ENCODE peak calls at places on chromosomes 3 and 15, in ten cellular contexts. S, U, N, Q, I, Z, C, F, B and X are unnamed samples.

GRCh38 chr15:74988007-74988800 is 7.2 kb upstream of the SCAMP5 start:
- DNase-seq in S (peak), U (peak), N (peak), Q (peak), I (no peak), Z (no peak), C (no peak), F (no peak), B (peak), X (no peak)

GRCh38 chr3:187610926-187611545 is 59.2 kb downstream of the SST start:
- DNase-seq in S (no peak), U (no peak), N (no peak), Q (no peak), I (no peak), Z (peak), C (no peak), F (no peak), B (no peak), X (peak)

GRCh38 chr3:14366233-14366632 is 36.2 kb upstream of the SLC6A6 start:
- DNase-seq in S (no peak), U (no peak), N (no peak), Q (no peak), I (no peak), Z (no peak), C (no peak), F (no peak), B (no peak), X (no peak)

GRCh38 chr3:14768881-14769280 is 49.9 kb upstream of the FGD5 start:
- DNase-seq in S (no peak), U (no peak), N (no peak), Q (no peak), I (no peak), Z (no peak), C (no peak), F (no peak), B (no peak), X (no peak)

GRCh38 chr15:82044373-82045178 is 1.2 kb downstream of the MEX3B start:
- DNase-seq in S (peak), U (peak), N (peak), Q (peak), I (peak), Z (no peak), C (peak), F (peak), B (peak), X (peak)

GRCh38 chr3:138381950-138382715 is 33.8 kb downstream of the MRAS start:
- DNase-seq in S (no peak), U (peak), N (peak), Q (peak), I (peak), Z (no peak), C (no peak), F (peak), B (no peak), X (peak)

GRCh38 chr3:148389916-148390315 is 307.8 kb upstream of the AGTR1 start:
- DNase-seq in S (no peak), U (peak), N (no peak), Q (no peak), I (peak), Z (no peak), C (no peak), F (no peak), B (no peak), X (no peak)

GRCh38 chr3:186821429-186822367 is 15.4 kb upstream of the RFC4 start:
- DNase-seq in S (peak), U (peak), N (no peak), Q (no peak), I (peak), Z (no peak), C (no peak), F (no peak), B (peak), X (no peak)

GRCh38 chr15:69509131-69509530 is 56.5 kb downstream of the RPLP1 start:
- DNase-seq in S (no peak), U (no peak), N (no peak), Q (no peak), I (no peak), Z (no peak), C (no peak), F (peak), B (no peak), X (no peak)

GRCh38 chr3:35946121-35946856 is 307.0 kb downstream of the ARPP21 start:
- DNase-seq in S (peak), U (peak), N (no peak), Q (no peak), I (no peak), Z (no peak), C (no peak), F (no peak), B (no peak), X (no peak)
- TF ChIP-seq CTCF in S (peak), U (peak), N (no peak), Q (no peak), I (no peak), Z (peak), C (peak), F (peak), B (peak), X (peak)

GRCh38 chr3:39064646-39065045 is 12.8 kb downstream of the WDR48 start:
- DNase-seq in S (no peak), U (no peak), N (no peak), Q (no peak), I (peak), Z (no peak), C (no peak), F (no peak), B (no peak), X (no peak)

GRCh38 chr3:39067286-39067685 is 15.5 kb downstream of the WDR48 start:
- DNase-seq in S (no peak), U (no peak), N (no peak), Q (peak), I (no peak), Z (no peak), C (no peak), F (peak), B (no peak), X (no peak)

GRCh38 chr3:39062180-39062579 is 10.4 kb downstream of the WDR48 start:
- DNase-seq in S (no peak), U (no peak), N (no peak), Q (no peak), I (no peak), Z (no peak), C (no peak), F (no peak), B (no peak), X (no peak)

GRCh38 chr3:39063143-39063542 is 11.3 kb downstream of the WDR48 start:
- DNase-seq in S (no peak), U (no peak), N (no peak), Q (no peak), I (no peak), Z (no peak), C (no peak), F (no peak), B (no peak), X (no peak)

GRCh38 chr3:39065197-39065596 is 13.4 kb downstream of the WDR48 start:
- DNase-seq in S (peak), U (peak), N (no peak), Q (peak), I (peak), Z (no peak), C (peak), F (no peak), B (peak), X (no peak)
- TF ChIP-seq CTCF in S (peak), U (peak), N (no peak), Q (peak), I (peak), Z (peak), C (peak), F (peak), B (no peak), X (no peak)

GRCh38 chr15:92611150-92611549 is 44.4 kb downstream of the FAM174B start:
- DNase-seq in S (no peak), U (no peak), N (no peak), Q (no peak), I (no peak), Z (no peak), C (no peak), F (no peak), B (no peak), X (no peak)

GRCh38 chr15:92613841-92614240 is 41.7 kb downstream of the FAM174B start:
- DNase-seq in S (no peak), U (no peak), N (no peak), Q (no peak), I (no peak), Z (no peak), C (no peak), F (no peak), B (no peak), X (no peak)

GRCh38 chr15:92612891-92613290 is 42.7 kb downstream of the FAM174B start:
- DNase-seq in S (no peak), U (no peak), N (no peak), Q (no peak), I (no peak), Z (no peak), C (no peak), F (no peak), B (no peak), X (no peak)

GRCh38 chr15:92610101-92610520 is 45.5 kb downstream of the FAM174B start:
- DNase-seq in S (no peak), U (no peak), N (no peak), Q (no peak), I (no peak), Z (no peak), C (no peak), F (no peak), B (no peak), X (no peak)

DNA sequence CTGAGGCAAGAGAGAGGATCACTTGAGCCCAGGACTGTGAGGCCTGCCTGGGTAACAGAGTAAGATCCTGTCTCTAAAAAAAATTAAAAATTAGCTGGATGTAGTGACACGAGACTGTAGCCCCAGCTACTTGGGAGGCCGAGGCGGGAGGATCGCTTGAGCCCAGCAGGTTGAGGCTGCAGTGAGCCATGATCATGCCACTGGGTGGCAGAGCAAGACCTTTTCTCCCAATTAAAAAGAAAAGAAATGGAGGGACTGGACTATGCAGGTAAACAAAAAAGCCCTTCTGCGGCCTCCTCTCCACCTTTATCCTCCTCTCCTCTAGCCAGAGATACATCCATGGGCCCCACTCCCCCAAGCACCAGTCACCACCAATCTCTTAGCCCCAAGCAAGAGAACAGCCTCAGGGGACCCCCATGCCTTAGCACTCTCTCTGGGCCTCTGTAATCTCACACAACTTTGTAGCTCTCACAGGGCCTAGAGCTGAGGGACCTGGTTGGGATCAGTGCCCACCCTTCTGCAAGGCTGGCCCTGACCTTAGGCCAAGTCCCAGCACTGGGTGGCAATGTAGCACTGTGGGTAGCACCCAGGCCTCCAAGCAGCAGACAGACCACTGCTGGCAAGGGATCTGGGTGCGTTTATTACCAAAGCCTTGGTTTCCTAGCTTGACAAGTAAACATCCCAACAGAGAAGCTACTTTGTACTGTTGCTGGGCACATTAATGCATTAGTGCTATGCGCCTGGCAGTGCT is 43.4 kb downstream of the FAM174B start:
- DNase-seq in S (no peak), U (no peak), N (no peak), Q (no peak), I (no peak), Z (no peak), C (no peak), F (no peak), B (no peak), X (no peak)
- TF ChIP-seq CTCF in S (no peak), U (no peak), N (no peak), Q (no peak), I (no peak), Z (no peak), C (no peak), F (peak), B (no peak), X (no peak)

DNA sequence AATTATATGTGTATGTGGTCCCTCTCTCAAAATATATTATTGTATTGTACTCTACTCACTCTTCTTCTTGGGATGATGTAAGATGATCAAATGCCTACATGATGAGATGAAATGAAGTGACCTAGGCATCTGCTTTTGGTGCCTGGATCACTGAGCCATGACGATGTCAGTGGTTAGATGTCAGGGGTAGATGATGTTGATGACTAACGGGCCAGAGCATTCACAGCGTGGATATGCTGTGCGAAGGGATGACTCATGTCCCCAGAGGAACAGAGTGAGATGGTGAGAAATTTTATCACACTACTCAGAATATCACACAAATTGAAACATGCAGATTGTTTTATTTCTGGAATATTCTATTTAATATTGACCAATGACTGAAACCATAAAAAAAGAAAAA is 233.9 kb upstream of the CADM2 start:
- DNase-seq in S (no peak), U (peak), N (no peak), Q (peak), I (peak), Z (no peak), C (no peak), F (peak), B (no peak), X (no peak)
- TF ChIP-seq CTCF in S (no peak), U (no peak), N (no peak), Q (no peak), I (no peak), Z (no peak), C (no peak), F (no peak), B (no peak), X (no peak)

GRCh38 chr15:79031821-79032220 is 58.8 kb downstream of the RASGRF1 start:
- DNase-seq in S (no peak), U (no peak), N (no peak), Q (no peak), I (no peak), Z (no peak), C (no peak), F (no peak), B (no peak), X (no peak)
- TF ChIP-seq CTCF in S (no peak), U (no peak), N (no peak), Q (no peak), I (no peak), Z (no peak), C (no peak), F (no peak), B (no peak), X (no peak)

GRCh38 chr3:39812537-39812936 is 3.1 kb downstream of the MYRIP start:
- DNase-seq in S (peak), U (peak), N (no peak), Q (no peak), I (no peak), Z (no peak), C (no peak), F (no peak), B (peak), X (no peak)
- TF ChIP-seq CTCF in S (peak), U (peak), N (no peak), Q (peak), I (no peak), Z (no peak), C (no peak), F (peak), B (peak), X (no peak)

GRCh38 chr3:173531602-173532001 is 134.1 kb downstream of the NLGN1 start:
- DNase-seq in S (no peak), U (no peak), N (no peak), Q (no peak), I (no peak), Z (no peak), C (no peak), F (no peak), B (no peak), X (no peak)

DNA sequence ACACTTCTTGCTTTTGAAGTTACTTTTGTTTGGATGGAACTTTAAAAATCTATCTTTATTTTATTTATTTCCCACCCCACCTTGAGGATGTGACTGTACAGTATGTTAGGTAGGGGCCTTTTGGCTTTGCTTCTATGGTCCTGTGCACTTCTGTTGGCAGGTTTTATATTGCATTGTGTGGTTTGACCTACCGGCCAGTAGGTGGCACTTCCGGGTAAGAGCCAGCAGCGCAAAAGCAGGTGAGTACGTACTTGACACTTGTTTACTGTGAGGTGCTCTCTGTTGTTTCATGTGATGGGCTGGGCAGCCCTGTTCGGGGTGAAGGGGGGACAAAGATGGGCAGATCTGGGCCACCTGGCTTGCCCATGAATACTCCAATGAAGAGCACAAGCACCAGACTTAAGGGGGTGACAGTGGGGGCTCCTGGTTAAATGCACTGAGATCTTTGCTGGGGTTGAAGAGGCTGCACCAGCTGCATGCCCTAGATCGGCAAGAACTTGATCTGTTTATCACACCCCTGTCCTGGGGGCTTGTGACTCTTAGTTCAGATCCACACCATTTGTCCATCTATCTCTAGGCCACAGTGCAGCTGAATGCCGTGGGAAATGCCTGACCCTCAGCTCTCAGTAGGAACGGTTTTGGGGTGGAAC is 131.6 kb downstream of the NLGN1 start:
- DNase-seq in S (peak), U (peak), N (no peak), Q (peak), I (no peak), Z (no peak), C (no peak), F (no peak), B (peak), X (no peak)
- TF ChIP-seq CTCF in S (peak), U (peak), N (no peak), Q (peak), I (no peak), Z (peak), C (no peak), F (peak), B (peak), X (peak)

GRCh38 chr3:51721062-51721745 is 14.3 kb downstream of the GRM2 start:
- DNase-seq in S (no peak), U (no peak), N (no peak), Q (no peak), I (no peak), Z (no peak), C (peak), F (no peak), B (no peak), X (no peak)

GRCh38 chr3:51718547-51719412 is 11.9 kb downstream of the GRM2 start:
- DNase-seq in S (peak), U (peak), N (no peak), Q (peak), I (peak), Z (no peak), C (peak), F (no peak), B (peak), X (no peak)

GRCh38 chr3:51720292-51721061 is 13.6 kb downstream of the GRM2 start:
- DNase-seq in S (no peak), U (no peak), N (no peak), Q (no peak), I (no peak), Z (no peak), C (no peak), F (no peak), B (no peak), X (no peak)

GRCh38 chr3:51717947-51718346 is 11.1 kb downstream of the GRM2 start:
- DNase-seq in S (no peak), U (no peak), N (no peak), Q (no peak), I (no peak), Z (no peak), C (no peak), F (no peak), B (no peak), X (no peak)

GRCh38 chr3:51719413-51720025 is 12.7 kb downstream of the GRM2 start:
- DNase-seq in S (peak), U (no peak), N (no peak), Q (no peak), I (no peak), Z (no peak), C (no peak), F (no peak), B (no peak), X (no peak)
- TF ChIP-seq CTCF in S (no peak), U (peak), N (no peak), Q (peak), I (no peak), Z (peak), C (no peak), F (no peak), B (peak), X (no peak)

DNA sequence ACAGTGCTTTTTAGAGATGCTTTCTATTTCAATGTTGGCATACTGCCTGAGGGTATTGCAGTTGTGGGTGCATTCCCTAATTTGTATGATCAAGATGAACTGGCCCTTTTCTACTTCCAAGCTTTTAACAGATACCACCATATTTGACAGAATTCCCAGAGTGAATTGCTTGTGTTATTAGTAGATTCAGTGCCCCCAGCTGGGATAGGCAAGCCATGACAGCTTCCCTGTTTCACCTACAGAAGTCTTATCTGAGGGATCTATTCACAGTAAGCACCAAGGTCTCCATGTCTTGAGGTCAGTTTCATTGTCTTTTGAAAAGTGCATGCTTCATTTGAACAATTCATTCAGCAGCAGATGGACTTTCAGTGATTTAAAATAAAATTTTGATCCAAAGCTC is 68.8 kb upstream of the GOLGA6B start:
- DNase-seq in S (peak), U (peak), N (no peak), Q (no peak), I (no peak), Z (no peak), C (no peak), F (no peak), B (no peak), X (no peak)
- TF ChIP-seq CTCF in S (peak), U (peak), N (no peak), Q (peak), I (peak), Z (peak), C (no peak), F (peak), B (no peak), X (no peak)